ENCODE peak calls at places on chromosome 17, in nine cellular contexts. D is hepatocyte, E is GM23338, M is MM.1S, V is PC-3, Y is OCI-LY7, A is GM23248, Q is HCT116, H is SK-N-SH. O is an unnamed sample.
A peak's percentile ranks its signal among the peaks of the same experiment; 100 is the strongest.

GRCh38 chr17:78357177-78357586 is 2.7 kb downstream of the SOCS3 start:
- DNase-seq in D (no peak), E (no peak), M (no peak), V (peak; percentile 75), Y (no peak), A (peak; percentile 79), Q (no peak), H (peak; percentile 72), O (peak; percentile 80)

GRCh38 chr17:44948315-44948795 is 782 bp upstream of the KIF18B start:
- DNase-seq in D (no peak), E (no peak), M (no peak), V (no peak), Y (no peak), A (no peak), Q (no peak), H (no peak), O (no peak)

GRCh38 chr17:68383443-68384321 is 73.6 kb downstream of the WIPI1 start:
- DNase-seq in D (peak; percentile 35), E (no peak), M (no peak), V (peak; percentile 37), Y (no peak), A (peak; percentile 91), Q (peak; percentile 86), H (no peak), O (no peak)

GRCh38 chr17:55420776-55421178 is 858 bp downstream of the MMD start:
- DNase-seq in D (peak; percentile 47), E (peak; percentile 55), M (no peak), V (peak; percentile 48), Y (peak; percentile 66), A (peak; percentile 55), Q (no peak), H (peak; percentile 65), O (no peak)

GRCh38 chr17:70041575-70041974 is 33.5 kb upstream of the KCNJ16 start:
- DNase-seq in D (no peak), E (no peak), M (no peak), V (no peak), Y (no peak), A (no peak), Q (no peak), H (no peak), O (no peak)

GRCh38 chr17:20141201-20141999 is 132.2 kb downstream of the SPECC1 start:
- DNase-seq in D (no peak), E (peak; percentile 23), M (no peak), V (no peak), Y (no peak), A (no peak), Q (no peak), H (no peak), O (no peak)

GRCh38 chr17:74477411-74477810 is 11.0 kb downstream of the CD300A start:
- DNase-seq in D (no peak), E (no peak), M (no peak), V (no peak), Y (no peak), A (no peak), Q (no peak), H (no peak), O (no peak)

GRCh38 chr17:43020789-43021738 is 1.1 kb downstream of the VAT1 start:
- DNase-seq in D (peak; percentile 85), E (peak; percentile 75), M (no peak), V (peak; percentile 40), Y (peak; percentile 58), A (peak; percentile 89), Q (no peak), H (peak; percentile 86), O (peak; percentile 84)

GRCh38 chr17:28142355-28142754 is 99.9 kb downstream of the NLK start:
- DNase-seq in D (no peak), E (no peak), M (no peak), V (no peak), Y (no peak), A (no peak), Q (no peak), H (no peak), O (no peak)

GRCh38 chr17:14080847-14081251 is 11.5 kb downstream of the COX10 start:
- DNase-seq in D (no peak), E (no peak), M (no peak), V (no peak), Y (no peak), A (peak; percentile 38), Q (no peak), H (no peak), O (no peak)

GRCh38 chr17:67441052-67441738 is 64.1 kb downstream of the PITPNC1 start:
- DNase-seq in D (peak; percentile 48), E (no peak), M (no peak), V (peak; percentile 89), Y (peak; percentile 85), A (peak; percentile 94), Q (peak; percentile 81), H (no peak), O (peak; percentile 24)

GRCh38 chr17:50564916-50565315 is 4.4 kb downstream of the CACNA1G start:
- DNase-seq in D (peak; percentile 74), E (no peak), M (no peak), V (no peak), Y (no peak), A (peak; percentile 93), Q (no peak), H (peak; percentile 80), O (no peak)

GRCh38 chr17:5780476-5780875 is 196.2 kb upstream of the NLRP1 start:
- DNase-seq in D (peak; percentile 13), E (no peak), M (no peak), V (peak; percentile 80), Y (no peak), A (peak; percentile 88), Q (peak; percentile 31), H (no peak), O (no peak)

GRCh38 chr17:79920751-79921410 is 81.6 kb upstream of the CBX4 start:
- DNase-seq in D (no peak), E (no peak), M (peak; percentile 77), V (no peak), Y (no peak), A (no peak), Q (no peak), H (no peak), O (no peak)

DNA sequence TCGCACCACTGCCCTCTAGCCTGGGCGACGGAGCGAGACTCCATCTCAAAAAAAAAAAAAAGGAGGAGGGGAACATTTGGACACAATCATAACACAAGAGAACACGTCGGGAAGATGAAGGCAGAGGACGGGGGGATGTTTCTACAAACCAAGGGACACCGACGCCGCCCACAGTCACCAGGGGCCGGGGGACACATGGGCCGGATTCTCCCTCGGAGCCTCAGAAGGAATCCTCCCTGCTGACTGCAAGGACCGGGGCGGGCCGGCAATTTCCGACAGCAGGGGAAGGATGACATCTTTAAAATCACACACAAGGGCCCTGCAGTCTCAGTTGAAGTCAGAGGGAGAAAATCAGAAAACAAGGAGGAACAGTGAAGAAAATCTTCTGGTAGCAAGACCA is 8.1 kb upstream of the CHMP6 start:
- DNase-seq in D (no peak), E (no peak), M (no peak), V (no peak), Y (no peak), A (no peak), Q (no peak), H (no peak), O (no peak)
- H3K4me2 ChIP-seq in D (no peak overlapping the region), E (no peak overlapping the region), M (no peak overlapping the region), V (no peak overlapping the region), Y (no peak overlapping the region), A (no peak overlapping the region), Q (no peak overlapping the region), H (no peak overlapping the region), O (no peak overlapping the region)

DNA sequence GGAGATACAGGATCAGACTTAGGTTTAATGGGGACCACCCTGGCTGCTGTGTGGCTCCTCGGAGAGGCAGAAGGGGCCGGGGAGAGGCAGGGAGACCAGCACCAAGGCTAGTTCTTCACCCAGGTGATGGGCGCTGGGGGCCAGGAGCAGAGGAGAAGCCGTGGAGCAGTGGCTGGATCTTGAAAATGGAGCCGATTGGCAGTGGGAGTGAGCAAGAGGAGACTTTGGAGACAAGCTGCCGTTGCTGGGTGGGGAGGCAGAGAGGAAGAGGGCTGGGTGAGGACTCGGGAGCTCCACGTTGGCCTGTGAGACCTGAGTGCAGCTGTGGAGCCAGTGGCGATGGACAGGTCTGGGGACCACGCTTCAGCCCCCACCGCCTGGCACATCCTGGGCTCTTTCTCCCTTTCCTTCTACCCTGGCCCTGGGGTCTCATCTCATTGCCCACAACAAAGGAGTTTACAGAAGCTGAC is 9.0 kb downstream of the RAB11FIP4 start:
- DNase-seq in D (no peak), E (no peak), M (no peak), V (no peak), Y (no peak), A (no peak), Q (no peak), H (no peak), O (no peak)
- H3K79me2 ChIP-seq in D (no peaks in the 10 kb centered on the region), E (no peaks in the 10 kb centered on the region), M (no peaks in the 10 kb centered on the region), V (no peaks in the 10 kb centered on the region), Y (no peaks in the 10 kb centered on the region), A (no peaks in the 10 kb centered on the region), Q (no peaks in the 10 kb centered on the region), H (no peaks in the 10 kb centered on the region), O (no peaks in the 10 kb centered on the region)

DNA sequence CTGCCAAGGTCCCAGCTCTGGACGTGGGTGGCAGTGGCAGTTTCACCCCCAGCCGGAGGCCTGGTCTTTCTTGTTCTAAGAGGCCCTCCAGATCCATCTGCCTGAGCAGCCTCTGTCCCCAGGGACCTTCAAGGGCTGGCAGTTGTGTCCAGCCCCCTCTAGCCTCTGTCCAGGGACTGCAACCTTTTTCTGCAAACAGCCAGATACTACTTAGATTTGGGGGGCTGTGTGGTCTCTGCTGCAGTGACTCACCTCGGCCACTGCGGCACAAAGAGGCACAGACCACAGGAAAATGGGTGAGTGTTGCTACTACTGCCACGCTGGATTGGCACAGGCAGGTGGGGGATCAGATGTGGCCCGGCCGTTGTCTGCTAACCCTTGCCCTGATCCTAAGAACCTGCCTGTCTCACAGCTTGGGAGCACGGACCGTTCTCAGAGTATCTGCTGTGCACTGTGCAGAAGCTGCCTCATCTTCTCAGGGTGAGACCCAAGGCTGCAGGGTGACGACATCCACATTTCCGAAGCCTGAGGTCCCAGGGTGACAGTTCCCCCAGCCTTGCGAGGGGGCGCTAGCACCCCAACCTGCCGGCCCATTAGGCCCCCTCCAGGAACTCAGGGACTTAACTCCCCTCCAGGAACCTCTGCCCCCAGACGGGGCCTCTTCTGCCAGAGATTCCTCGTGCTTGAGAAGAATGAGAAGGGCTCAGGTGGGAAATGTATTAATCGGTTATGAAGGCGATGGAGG is 27.6 kb downstream of the MXRA7 start:
- DNase-seq in D (no peak), E (peak; percentile 81), M (no peak), V (no peak), Y (peak; percentile 27), A (no peak), Q (no peak), H (peak; percentile 58), O (no peak)
- H3K9me2 ChIP-seq in D (no peaks in the 10 kb centered on the region), E (no peaks in the 10 kb centered on the region), M (no peaks in the 10 kb centered on the region), V (no peaks in the 10 kb centered on the region), Y (no peaks in the 10 kb centered on the region), A (no peaks in the 10 kb centered on the region), Q (no peaks in the 10 kb centered on the region), H (no peaks in the 10 kb centered on the region), O (no peaks in the 10 kb centered on the region)

DNA sequence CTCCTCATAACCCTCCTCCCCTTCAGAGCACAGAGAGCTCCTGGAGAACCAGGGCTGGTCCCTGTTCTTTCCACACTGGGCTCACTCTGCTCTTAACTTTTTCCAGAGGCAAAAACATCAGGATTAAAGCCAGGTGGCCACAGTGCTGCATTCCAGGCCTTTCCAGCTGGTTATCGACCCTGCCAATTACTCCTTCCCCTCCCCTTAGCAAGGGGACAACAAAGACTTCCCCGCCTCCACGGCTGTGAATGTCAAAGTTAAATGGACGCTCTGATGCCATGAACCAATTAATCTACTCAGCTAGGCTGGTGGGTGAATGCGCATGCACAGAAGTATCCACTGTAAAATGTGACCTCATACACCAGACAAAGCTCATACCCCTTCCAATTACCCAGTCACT is 23.1 kb downstream of the ACLY start:
- DNase-seq in D (no peak), E (no peak), M (no peak), V (no peak), Y (no peak), A (peak; percentile 46), Q (no peak), H (peak; percentile 55), O (no peak)
- H3K4me2 ChIP-seq in D (no peak overlapping the region), E (no peak overlapping the region), M (no peak overlapping the region), V (no peak overlapping the region), Y (no peak overlapping the region), A (no peak overlapping the region), Q (no peak overlapping the region), H (peak overlapping the region; percentile 37), O (no peak overlapping the region)